ENCODE peak calls at places on chromosomes 4 and X, in six cellular contexts. A is CD8-positive, alpha-beta T cell; O is heart right ventricle; T is upper lobe of right lung; I is OCI-LY7; J is HCT116. S is an unnamed sample.

GRCh38 chr4:6746721-6747689 is 31.0 kb downstream of the BLOC1S4 start:
- DNase-seq in O (peak), I (no peak), J (no peak), T (peak), A (no peak), S (no peak)

GRCh38 chr4:128831526-128832252 is 22.2 kb downstream of the JADE1 start:
- DNase-seq in O (no peak), A (no peak), J (no peak), T (no peak), I (no peak), S (no peak)

GRCh38 chrX:104565791-104566687 is at the start of gene IL1RAPL2:
- DNase-seq in O (peak), J (no peak), I (no peak), T (peak), A (no peak), S (no peak)

GRCh38 chrX:141278306-141278705 is 36.0 kb upstream of the SPANXC start:
- DNase-seq in A (no peak), T (no peak), O (no peak), I (peak), J (no peak), S (no peak)

GRCh38 chrX:24728530-24728929 is 34.8 kb downstream of the POLA1 start:
- DNase-seq in A (no peak), I (no peak), J (no peak), O (no peak), T (no peak), S (no peak)

GRCh38 chrX:106927700-106928099 is 7.5 kb downstream of the CLDN2 start:
- DNase-seq in A (no peak), O (no peak), I (no peak), J (no peak), T (no peak), S (no peak)

GRCh38 chr4:121353213-121353612 is 27.6 kb downstream of the QRFPR start:
- DNase-seq in T (no peak), I (no peak), O (no peak), J (no peak), A (no peak), S (no peak)

GRCh38 chrX:48802813-48803261 is 970 bp downstream of the HDAC6 start:
- DNase-seq in I (no peak), J (no peak), T (no peak), O (no peak), A (no peak), S (no peak)

GRCh38 chrX:123964155-123964554 is 2.6 kb downstream of the STAG2 start:
- DNase-seq in I (no peak), A (no peak), O (no peak), J (no peak), T (no peak), S (no peak)

GRCh38 chr4:139675651-139676050 is 10.0 kb downstream of the MGST2 start:
- DNase-seq in O (no peak), I (no peak), T (no peak), J (no peak), A (no peak), S (no peak)

GRCh38 chr4:83212041-83212851 is 72.4 kb downstream of the COQ2 start:
- DNase-seq in O (no peak), T (no peak), A (peak), J (no peak), I (peak), S (no peak)

GRCh38 chr4:85708468-85708867 is 233.5 kb downstream of the ARHGAP24 start:
- DNase-seq in A (no peak), I (no peak), T (no peak), J (no peak), O (no peak), S (no peak)

GRCh38 chr4:182113774-182114173 is 129.4 kb upstream of the TENM3 start:
- DNase-seq in T (no peak), O (no peak), A (no peak), I (no peak), J (no peak), S (peak)

GRCh38 chr4:15396157-15396800 is 31.6 kb upstream of the C1QTNF7 start:
- DNase-seq in O (no peak), I (peak), A (peak), J (peak), T (no peak), S (no peak)

GRCh38 chr4:98657531-98658286 is 702 bp downstream of the TSPAN5 start:
- DNase-seq in T (no peak), I (no peak), A (peak), O (peak), J (no peak), S (peak)

GRCh38 chr4:175947117-175947722 is 118.4 kb upstream of the WDR17 start:
- DNase-seq in O (no peak), T (no peak), J (peak), I (peak), A (no peak), S (no peak)

GRCh38 chr4:125322363-125322730 is 7.6 kb downstream of the FAT4 start:
- DNase-seq in O (no peak), T (no peak), I (no peak), A (no peak), J (no peak), S (peak)

GRCh38 chr4:23135792-23136645 is 443.3 kb downstream of the GBA3 start:
- DNase-seq in A (no peak), I (peak), T (no peak), J (peak), O (no peak), S (no peak)

GRCh38 chr4:118850813-118851173 is 14.9 kb upstream of the SEC24D start:
- DNase-seq in I (no peak), T (no peak), O (no peak), J (no peak), A (no peak), S (no peak)
- H3K4me3 ChIP-seq in I (peak), T (peak), O (peak), J (no peak), A (peak), S (peak)

GRCh38 chr4:185774076-185774731 is 37.8 kb downstream of the SORBS2 start:
- DNase-seq in A (no peak), J (no peak), T (no peak), I (no peak), O (no peak), S (no peak)
- H3K4me3 ChIP-seq in A (no peak), J (no peak), T (peak), I (no peak), O (peak), S (peak)

GRCh38 chrX:122078079-122078478 is 1030.7 kb downstream of the GLUD2 start:
- DNase-seq in J (no peak), T (no peak), A (no peak), I (no peak), O (no peak), S (no peak)
- H3K4me3 ChIP-seq in J (no peak), T (no peak), A (no peak), I (no peak), O (no peak), S (no peak)

DNA sequence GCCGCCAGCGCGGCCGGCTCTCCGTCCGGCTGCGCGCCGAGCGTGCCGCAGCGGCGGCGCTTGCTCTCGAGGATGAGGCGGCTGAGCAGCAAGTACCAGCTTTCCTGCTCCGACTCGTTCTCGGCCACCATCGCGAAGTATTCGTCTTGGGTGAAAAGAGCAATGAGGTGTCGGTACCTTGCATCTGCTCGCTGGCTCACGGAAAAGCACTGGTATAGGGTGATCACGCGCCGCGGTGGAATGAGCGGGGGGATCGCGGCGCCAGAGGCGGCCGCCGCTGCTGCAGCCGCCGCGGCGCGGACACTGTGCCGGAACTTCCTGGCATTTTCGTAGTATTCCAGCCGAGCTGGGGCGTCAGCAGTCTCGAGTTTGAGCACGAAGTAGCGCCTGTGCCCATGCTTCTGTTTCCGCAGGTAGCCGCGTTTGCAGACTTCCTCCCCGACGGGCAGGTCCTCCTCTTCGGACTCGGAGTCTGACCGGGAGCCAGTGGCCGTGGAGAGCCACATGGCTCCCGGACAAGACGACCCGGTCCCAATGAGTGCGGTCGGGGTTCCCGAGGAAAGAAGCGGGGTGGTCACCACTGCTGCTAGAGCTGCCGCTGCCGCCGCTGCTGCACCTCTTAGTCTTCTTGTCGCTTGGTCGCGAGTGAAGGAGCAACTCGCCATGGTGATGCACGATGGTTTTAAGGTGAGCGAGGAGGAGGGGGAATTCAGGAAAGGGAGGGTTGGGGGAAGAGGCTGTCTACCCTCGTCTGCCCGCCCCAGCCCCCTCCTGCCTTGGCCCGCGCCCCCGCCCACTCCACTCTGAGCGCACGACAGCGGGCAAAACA is 469 bp downstream of the IRS4 start:
- DNase-seq in J (no peak), T (peak), A (no peak), I (no peak), O (no peak), S (no peak)
- H3K4me3 ChIP-seq in J (no peak), T (peak), A (no peak), I (no peak), O (peak), S (peak)

DNA sequence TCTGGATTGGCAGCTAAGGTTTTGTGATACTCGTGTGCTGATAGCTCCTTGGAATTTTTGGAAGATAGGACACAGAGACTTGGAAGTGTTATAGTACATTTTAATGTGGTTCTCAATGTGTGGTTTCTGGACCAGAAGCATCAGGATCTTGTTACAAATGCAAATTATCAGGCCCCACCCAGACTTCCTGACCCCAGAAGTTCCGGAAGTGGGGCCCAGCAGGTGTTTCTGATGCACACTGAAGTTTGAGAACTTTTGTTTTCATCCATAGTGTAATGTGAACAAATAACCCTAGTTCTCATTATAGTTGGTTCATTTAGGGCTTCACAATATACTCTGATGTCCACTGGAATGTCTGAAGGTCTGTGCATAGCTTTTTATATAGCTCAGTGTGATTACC is 49.6 kb downstream of the LAMP2 start:
- DNase-seq in O (no peak), I (peak), A (peak), J (no peak), T (no peak), S (no peak)
- H3K4me3 ChIP-seq in O (no peak), I (peak), A (no peak), J (no peak), T (no peak), S (no peak)

GRCh38 chr4:107203733-107204132 is 167.6 kb upstream of the DKK2 start:
- DNase-seq in J (no peak), O (no peak), T (no peak), A (no peak), I (no peak), S (no peak)

GRCh38 chr4:107197121-107197520 is 161.0 kb upstream of the DKK2 start:
- DNase-seq in A (no peak), J (no peak), I (no peak), O (no peak), T (no peak), S (no peak)

GRCh38 chr4:107202744-107203143 is 166.6 kb upstream of the DKK2 start:
- DNase-seq in I (no peak), O (no peak), J (no peak), T (no peak), A (no peak), S (no peak)
- H3K4me3 ChIP-seq in I (no peak), O (no peak), J (no peak), T (no peak), A (no peak), S (no peak)